ENCODE peak calls at places on chromosomes 1 and 21, in five cellular contexts. F is HAP-1, T is thoracic aorta, Y is cardiac muscle cell, G is mesenchymal stem cell. V is an unnamed sample. For H3K9me3, the result is how much of the 10 kb centered on the place peaks cover.

GRCh38 chr1:160576430-160576829 is 2.9 kb downstream of the CD84 start:
- DNase-seq in F (no peak), T (no peak), Y (no peak), G (no peak), V (no peak)

GRCh38 chr1:239757711-239758110 is 334.0 kb upstream of the FMN2 start:
- DNase-seq in F (no peak), T (no peak), Y (no peak), G (no peak), V (no peak)

GRCh38 chr1:9229549-9229948 is 5.0 kb upstream of the H6PD start:
- DNase-seq in F (no peak), T (no peak), Y (no peak), G (no peak), V (no peak)

GRCh38 chr1:93758842-93759515 is 77.3 kb upstream of the BCAR3 start:
- DNase-seq in F (no peak), T (no peak), Y (peak), G (peak), V (peak)

GRCh38 chr1:167532375-167532774 is 14.0 kb upstream of the CD247 start:
- DNase-seq in F (no peak), T (no peak), Y (no peak), G (no peak), V (peak)

GRCh38 chr1:108595510-108595909 is 35.6 kb downstream of the EEIG2 start:
- DNase-seq in F (no peak), T (no peak), Y (peak), G (peak), V (peak)

GRCh38 chr1:51316113-51316763 is 14.1 kb downstream of the TTC39A start:
- DNase-seq in F (no peak), T (no peak), Y (no peak), G (no peak), V (no peak)

GRCh38 chr1:68103006-68103545 is 52.6 kb upstream of the DIRAS3 start:
- DNase-seq in F (peak), T (no peak), Y (peak), G (no peak), V (no peak)

GRCh38 chr1:185998391-185998790 is 264.2 kb downstream of the HMCN1 start:
- DNase-seq in F (no peak), T (no peak), Y (no peak), G (no peak), V (no peak)

GRCh38 chr1:224357626-224358124 is 996 bp downstream of the CNIH4 start:
- DNase-seq in F (no peak), T (no peak), Y (peak), G (peak), V (peak)

GRCh38 chr1:182699673-182700350 is 15.4 kb upstream of the RGS8 start:
- DNase-seq in F (no peak), T (no peak), Y (peak), G (no peak), V (peak)

GRCh38 chr21:44657635-44658183 is at the start of gene KRTAP12-3:
- DNase-seq in F (no peak), T (no peak), Y (no peak), G (peak), V (no peak)

GRCh38 chr1:183721041-183721440 is 67.9 kb upstream of the APOBEC4 start:
- DNase-seq in F (no peak), T (no peak), Y (no peak), G (no peak), V (no peak)

GRCh38 chr21:17334478-17334877 is 178.4 kb upstream of the CXADR start:
- DNase-seq in F (no peak), T (no peak), Y (no peak), G (no peak), V (no peak)

GRCh38 chr1:192477630-192478029 is 97.9 kb upstream of the RGS1 start:
- DNase-seq in F (peak), T (no peak), Y (peak), G (peak), V (peak)

GRCh38 chr1:53362851-53363642 is 35.2 kb upstream of the LRP8 start:
- DNase-seq in F (no peak), T (no peak), Y (no peak), G (no peak), V (no peak)

GRCh38 chr1:232038704-232039103 is 412.1 kb downstream of the DISC1 start:
- DNase-seq in F (no peak), T (no peak), Y (peak), G (peak), V (no peak)

GRCh38 chr1:32303997-32304622 is 12.2 kb downstream of the HDAC1 start:
- DNase-seq in F (no peak), T (no peak), Y (no peak), G (no peak), V (no peak)

GRCh38 chr1:209249280-209249670 is 334.2 kb upstream of the CAMK1G start:
- DNase-seq in F (no peak), T (no peak), Y (no peak), G (no peak), V (no peak)

GRCh38 chr1:112840631-112841624 is 115.1 kb downstream of the SLC16A1 start:
- DNase-seq in F (peak), T (no peak), Y (peak), G (no peak), V (no peak)

GRCh38 chr1:24308365-24309015 is 10.7 kb upstream of the GRHL3 start:
- DNase-seq in F (no peak), T (no peak), Y (peak), G (no peak), V (no peak)

GRCh38 chr1:232596666-232597303 is 33.1 kb downstream of the SIPA1L2 start:
- DNase-seq in F (no peak), T (no peak), Y (no peak), G (peak), V (no peak)

GRCh38 chr21:38505654-38506523 is 7.6 kb upstream of the ERG start:
- DNase-seq in F (peak), T (no peak), Y (peak), G (peak), V (peak)

GRCh38 chr1:28893403-28894102 is 20.8 kb upstream of the EPB41 start:
- DNase-seq in F (no peak), T (no peak), Y (no peak), G (peak), V (no peak)

GRCh38 chr1:191290441-191290840 is 812.8 kb upstream of the BRINP3 start:
- DNase-seq in F (no peak), T (no peak), Y (no peak), G (no peak), V (peak)

GRCh38 chr1:230490436-230490835 is 64.3 kb upstream of the PGBD5 start:
- DNase-seq in F (no peak), T (no peak), Y (no peak), G (no peak), V (no peak)

GRCh38 chr21:38380391-38381137 is 117.7 kb downstream of the ERG start:
- DNase-seq in F (no peak), T (no peak), Y (peak), G (peak), V (no peak)

GRCh38 chr1:92943515-92943873 is 17.8 kb downstream of the DIPK1A start:
- DNase-seq in F (no peak), T (no peak), Y (no peak), G (no peak), V (no peak)

GRCh38 chr1:167467126-167467725 is 51.1 kb downstream of the CD247 start:
- DNase-seq in F (peak), T (no peak), Y (no peak), G (peak), V (peak)

GRCh38 chr21:14495075-14495474 is 51.0 kb downstream of the SAMSN1 start:
- DNase-seq in F (no peak), T (no peak), Y (no peak), G (no peak), V (no peak)

GRCh38 chr1:226104671-226105121 is 42.2 kb downstream of the H3-3A start:
- DNase-seq in F (no peak), T (no peak), Y (no peak), G (no peak), V (no peak)

GRCh38 chr1:59025898-59026426 is 242.1 kb upstream of the JUN start:
- DNase-seq in F (no peak), T (no peak), Y (peak), G (peak), V (no peak)

GRCh38 chr1:241408170-241408569 is 51.2 kb upstream of the RGS7 start:
- DNase-seq in F (no peak), T (no peak), Y (peak), G (peak), V (peak)

GRCh38 chr1:31180338-31180737 is 59.3 kb downstream of the NKAIN1 start:
- DNase-seq in F (no peak), T (no peak), Y (no peak), G (peak), V (no peak)

GRCh38 chr1:152458384-152459185 is 44.5 kb upstream of the CRNN start:
- DNase-seq in F (peak), T (peak), Y (peak), G (peak), V (peak)

GRCh38 chr1:22428672-22429071 is 23.0 kb upstream of the ZBTB40 start:
- DNase-seq in F (peak), T (no peak), Y (peak), G (peak), V (peak)

DNA sequence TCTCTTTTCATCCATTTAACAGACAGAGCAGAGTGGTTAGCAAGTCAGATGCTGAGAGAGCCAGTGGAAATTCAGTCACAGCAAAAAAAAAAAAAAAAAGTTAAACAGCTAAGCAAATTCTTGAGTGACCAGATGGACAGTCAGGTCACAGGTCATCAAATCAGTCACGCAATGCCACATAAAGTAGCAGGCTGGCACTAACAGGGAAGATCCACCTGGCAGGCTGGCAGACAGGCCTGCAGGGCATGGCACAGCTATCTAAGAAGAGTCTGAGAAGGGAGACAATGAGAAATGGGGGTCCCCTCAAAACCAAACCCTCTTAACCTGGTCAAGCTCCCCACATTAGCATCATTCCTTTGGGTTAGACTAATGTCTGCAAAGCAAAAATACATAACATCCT is 371.9 kb downstream of the TTLL7 start:
- DNase-seq in F (no peak), T (no peak), Y (no peak), G (no peak), V (no peak)
- H3K9me3 ChIP-seq in F (under half), T (under half), Y (under half), G (under half), V (under half)

GRCh38 chr1:5731110-5731423 is 261.2 kb downstream of the NPHP4 start:
- DNase-seq in F (no peak), T (no peak), Y (no peak), G (no peak), V (no peak)

GRCh38 chr1:5737081-5737480 is 255.1 kb downstream of the NPHP4 start:
- DNase-seq in F (no peak), T (no peak), Y (no peak), G (no peak), V (no peak)

GRCh38 chr1:5733596-5733995 is 258.6 kb downstream of the NPHP4 start:
- DNase-seq in F (no peak), T (no peak), Y (no peak), G (no peak), V (no peak)

GRCh38 chr1:5734414-5734813 is 257.8 kb downstream of the NPHP4 start:
- DNase-seq in F (no peak), T (no peak), Y (no peak), G (no peak), V (no peak)

DNA sequence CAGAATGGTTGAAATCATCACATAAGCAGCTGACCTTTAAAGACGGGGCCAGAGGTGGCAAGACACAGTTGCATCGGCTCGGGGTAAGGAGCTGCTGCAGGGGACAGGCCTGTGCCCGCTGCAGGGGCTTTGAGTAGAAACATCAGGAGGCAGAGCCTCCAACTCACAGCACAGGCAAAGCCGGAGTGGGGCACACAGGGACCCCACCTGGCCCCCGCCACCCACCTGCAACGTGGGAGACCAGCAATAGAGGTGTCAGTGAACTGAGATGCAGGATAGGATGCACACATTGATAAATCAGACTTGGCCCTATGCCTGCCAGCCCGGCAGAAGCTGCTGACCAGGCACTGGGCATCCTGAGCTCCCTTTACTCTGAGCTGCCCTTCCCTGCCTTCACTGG is 257.2 kb downstream of the NPHP4 start:
- DNase-seq in F (no peak), T (no peak), Y (no peak), G (no peak), V (no peak)
- H3K9me3 ChIP-seq in F (under half), T (under half), Y (under half), G (under half), V (under half)

GRCh38 chr21:21236981-21237380 is 238.8 kb downstream of the NCAM2 start:
- DNase-seq in F (no peak), T (no peak), Y (no peak), G (no peak), V (no peak)

DNA sequence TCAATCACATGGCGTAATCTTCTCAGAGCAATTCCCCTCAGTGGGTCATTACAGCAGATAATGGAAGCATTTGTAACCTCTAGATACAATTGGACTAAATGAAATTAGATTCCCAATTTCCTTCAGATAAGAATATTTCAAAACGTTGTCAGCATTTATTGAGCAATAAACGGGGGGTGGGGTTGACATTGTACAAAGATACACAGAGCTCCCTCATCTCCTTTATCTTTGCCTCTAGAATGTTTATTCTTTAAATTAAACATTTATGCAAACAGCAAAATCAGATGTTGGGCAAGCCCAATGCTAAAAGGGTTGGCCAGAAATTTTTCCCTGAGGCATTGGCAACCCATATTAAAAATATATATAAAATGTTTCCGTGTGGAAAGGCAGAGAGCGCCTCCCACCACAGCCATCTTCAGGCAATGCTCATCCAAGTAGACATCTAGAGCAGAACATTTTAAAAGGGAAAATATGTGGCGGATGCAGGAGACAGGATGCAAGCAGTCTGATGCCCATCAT is 240.7 kb downstream of the NCAM2 start:
- DNase-seq in F (no peak), T (no peak), Y (no peak), G (no peak), V (no peak)
- H3K9me3 ChIP-seq in F (under half), T (under half), Y (under half), G (under half), V (under half)

GRCh38 chr1:5161372-5161771 is 507.0 kb downstream of the AJAP1 start:
- DNase-seq in F (no peak), T (no peak), Y (no peak), G (no peak), V (peak)
- H3K9me3 ChIP-seq in F (under half), T (under half), Y (under half), G (under half), V (under half)

DNA sequence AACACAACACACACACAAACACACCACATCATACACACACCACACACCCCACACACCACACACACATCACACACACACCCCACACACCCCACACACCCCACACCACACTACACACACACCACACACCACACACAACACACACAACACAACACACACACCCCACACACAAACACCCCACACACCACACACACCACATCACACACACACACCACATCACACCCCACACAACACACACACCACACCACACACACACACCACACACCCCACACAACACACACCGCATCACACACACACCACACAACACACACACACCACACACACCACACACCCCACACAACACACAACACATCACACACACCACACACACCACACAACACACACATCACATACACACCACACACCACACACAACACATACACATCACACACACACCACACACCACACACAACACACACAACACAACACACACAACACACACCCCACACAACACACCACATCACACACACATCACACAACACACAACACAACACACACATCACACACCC is 2.5 kb downstream of the LYPD8 start:
- DNase-seq in F (no peak), T (no peak), Y (no peak), G (peak), V (no peak)
- H3K9me3 ChIP-seq in F (under half), T (under half), Y (under half), G (under half), V (under half)

GRCh38 chr1:215106067-215106466 is 23.5 kb downstream of the KCNK2 start:
- DNase-seq in F (no peak), T (no peak), Y (no peak), G (no peak), V (no peak)
- H3K9me3 ChIP-seq in F (under half), T (under half), Y (under half), G (under half), V (under half)

V was measured in hepatocyte.